ENCODE peak calls at places on chromosomes 12 and 14, in eight cellular contexts. M, W, F, Y, Z, U, T and S are unnamed samples.

GRCh38 chr14:67397536-67397935 is 14.4 kb downstream of the PLEK2 start:
- DNase-seq in M (no peak), Y (no peak), T (no peak), W (no peak), F (no peak), U (no peak), Z (no peak), S (no peak)

GRCh38 chr12:69036533-69036932 is 103.6 kb upstream of the CPM start:
- DNase-seq in W (no peak), Z (no peak), M (no peak), T (no peak), F (no peak), Y (no peak), U (no peak), S (no peak)

GRCh38 chr12:116143883-116144266 is 133.6 kb downstream of the MED13L start:
- DNase-seq in Z (peak), M (peak), U (no peak), T (peak), Y (no peak), F (peak), W (no peak), S (no peak)

GRCh38 chr12:20283467-20283866 is 84.9 kb upstream of the PDE3A start:
- DNase-seq in F (no peak), U (no peak), M (no peak), Y (no peak), T (no peak), W (no peak), Z (no peak), S (no peak)

GRCh38 chr12:65657635-65658034 is 166.6 kb upstream of the HMGA2 start:
- DNase-seq in Y (no peak), T (no peak), M (no peak), Z (no peak), U (no peak), F (peak), W (no peak), S (peak)

GRCh38 chr14:45089813-45090212 is 5.9 kb downstream of the PRPF39 start:
- DNase-seq in Z (peak), F (peak), W (no peak), M (no peak), Y (peak), U (no peak), T (peak), S (peak)

GRCh38 chr14:43041207-43041606 is 1434.5 kb downstream of the LRFN5 start:
- DNase-seq in W (no peak), Y (no peak), T (no peak), M (no peak), U (no peak), F (no peak), Z (no peak), S (no peak)

GRCh38 chr12:120822832-120823503 is 81.2 kb downstream of the SPPL3 start:
- DNase-seq in W (no peak), U (no peak), M (no peak), Z (no peak), F (no peak), Y (no peak), T (no peak), S (no peak)

GRCh38 chr12:92621312-92621711 is 81.5 kb upstream of the PLEKHG7 start:
- DNase-seq in T (no peak), U (no peak), W (no peak), F (no peak), Y (no peak), M (no peak), Z (no peak), S (no peak)

GRCh38 chr12:85804663-85805062 is 31.5 kb downstream of the RASSF9 start:
- DNase-seq in M (peak), F (peak), Y (no peak), U (no peak), W (no peak), T (peak), Z (peak), S (peak)

GRCh38 chr14:103528158-103528511 is 861 bp upstream of the TRMT61A start:
- DNase-seq in W (no peak), Z (no peak), Y (no peak), M (peak), U (no peak), T (no peak), F (peak), S (no peak)

GRCh38 chr12:80596509-80596908 is 110.9 kb upstream of the MYF6 start:
- DNase-seq in M (no peak), Z (no peak), Y (no peak), T (no peak), U (no peak), W (no peak), F (no peak), S (no peak)

GRCh38 chr12:50992814-50993213 is 33.4 kb downstream of the SLC11A2 start:
- DNase-seq in Y (no peak), U (no peak), M (no peak), Z (peak), W (no peak), T (no peak), F (no peak), S (no peak)

GRCh38 chr14:68952544-68953535 is 26.3 kb downstream of the ACTN1 start:
- DNase-seq in M (peak), T (no peak), F (peak), W (no peak), Y (no peak), Z (peak), U (no peak), S (peak)

GRCh38 chr12:29314421-29314820 is 66.6 kb downstream of the ERGIC2 start:
- DNase-seq in T (no peak), Z (no peak), M (no peak), F (no peak), Y (no peak), U (no peak), W (no peak), S (no peak)

GRCh38 chr14:22653012-22653621 is 9.0 kb upstream of the OR6J1 start:
- DNase-seq in U (peak), W (peak), M (peak), T (peak), Z (peak), Y (peak), F (peak), S (peak)

GRCh38 chr14:61923348-61923747 is 161.1 kb downstream of the SNAPC1 start:
- DNase-seq in M (peak), F (peak), Z (peak), T (no peak), Y (no peak), W (no peak), U (no peak), S (peak)

GRCh38 chr14:29865299-29865698 is 62.3 kb downstream of the PRKD1 start:
- DNase-seq in M (no peak), T (no peak), W (no peak), Z (peak), U (no peak), F (peak), Y (no peak), S (no peak)

GRCh38 chr12:2688381-2688881 is 106.3 kb upstream of the FKBP4 start:
- DNase-seq in M (no peak), T (no peak), F (no peak), U (no peak), W (no peak), Z (no peak), Y (no peak), S (no peak)

GRCh38 chr14:99331796-99332195 is 59.8 kb upstream of the BCL11B start:
- DNase-seq in Z (no peak), F (no peak), W (no peak), M (no peak), U (no peak), T (no peak), Y (no peak), S (no peak)

GRCh38 chr14:35818346-35819115 is 7.6 kb upstream of the BRMS1L start:
- DNase-seq in Z (peak), F (peak), M (peak), U (peak), T (peak), W (peak), Y (peak), S (peak)

GRCh38 chr12:5548152-5548933 is 116.4 kb downstream of the NTF3 start:
- DNase-seq in Y (no peak), W (no peak), F (no peak), Z (no peak), U (no peak), T (no peak), M (no peak), S (no peak)

GRCh38 chr14:82075566-82075965 is 541.9 kb upstream of the SEL1L start:
- DNase-seq in U (peak), Y (peak), F (peak), Z (no peak), T (no peak), M (no peak), W (peak), S (peak)

GRCh38 chr12:6554990-6555691 is 701 bp downstream of the IFFO1 start:
- DNase-seq in Y (peak), F (peak), Z (no peak), M (no peak), W (no peak), T (no peak), U (no peak), S (no peak)

GRCh38 chr14:69464829-69465228 is 19.7 kb upstream of the PLEKHD1 start:
- DNase-seq in U (no peak), M (peak), Y (no peak), W (no peak), T (no peak), F (peak), Z (peak), S (no peak)

DNA sequence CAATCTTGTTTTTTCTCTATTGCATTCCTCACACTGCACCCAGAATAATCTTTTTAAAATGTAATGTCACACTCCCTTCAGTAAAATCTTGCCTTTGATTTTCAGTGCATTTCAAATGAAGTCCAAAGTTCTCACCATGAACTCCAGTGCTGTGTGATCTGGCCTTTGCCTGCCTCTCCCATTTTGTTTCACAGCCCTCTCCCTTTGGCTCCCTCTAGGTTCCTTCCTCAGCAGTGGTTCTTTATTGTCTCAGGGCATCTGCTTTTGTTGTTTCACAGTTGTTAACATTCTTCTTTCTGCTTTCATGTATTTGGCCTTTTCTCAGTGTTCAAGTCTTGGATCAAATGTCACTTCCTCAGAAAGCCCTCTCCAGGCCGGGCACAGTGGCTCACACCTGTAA is 84.5 kb upstream of the AMN1 start:
- DNase-seq in Y (no peak), F (peak), U (no peak), M (peak), Z (no peak), W (no peak), T (peak), S (peak)
- TF ChIP-seq CTCF in Y (no peak), F (peak), U (no peak), M (peak), Z (peak), W (no peak), T (peak), S (no peak)

DNA sequence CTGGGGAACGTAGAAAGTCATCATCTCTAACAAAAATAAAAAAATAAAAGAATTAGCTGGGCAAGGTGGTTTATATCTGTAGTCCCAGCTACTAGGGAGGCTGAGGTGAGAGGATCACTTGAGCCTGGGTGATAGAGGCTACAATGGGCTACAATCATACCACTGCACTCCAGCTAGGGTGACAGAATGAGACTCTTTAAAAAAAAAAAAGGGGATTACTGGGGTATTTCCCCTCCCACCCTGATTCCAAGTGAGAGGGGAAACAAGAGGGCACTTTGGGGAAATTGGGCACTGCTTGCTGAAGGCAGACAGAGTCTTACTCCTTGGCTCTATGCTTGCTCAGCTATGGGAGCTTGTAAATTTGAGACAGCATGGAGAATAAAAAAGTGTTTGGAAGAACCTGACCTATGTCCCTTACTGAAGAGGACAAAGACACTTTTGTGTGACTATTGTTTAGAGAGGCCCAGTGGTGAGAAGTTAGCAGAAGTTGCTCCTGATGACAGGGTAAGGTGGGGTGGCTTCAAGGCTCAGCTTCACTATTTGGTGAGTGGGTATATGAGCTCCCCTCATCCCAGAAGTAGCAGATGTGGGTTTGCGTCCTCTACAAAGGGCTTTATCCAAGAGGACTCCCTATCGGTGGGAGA is 44.0 kb downstream of the KLRG1 start:
- DNase-seq in M (no peak), Z (no peak), W (no peak), T (no peak), Y (no peak), F (no peak), U (no peak), S (no peak)
- TF ChIP-seq CTCF in M (no peak), Z (no peak), W (no peak), T (no peak), Y (no peak), F (no peak), U (no peak), S (no peak)

GRCh38 chr12:90274407-90274806 is 565.8 kb upstream of the ATP2B1 start:
- DNase-seq in Z (no peak), W (no peak), U (no peak), F (no peak), T (no peak), Y (no peak), M (no peak), S (no peak)
- TF ChIP-seq CTCF in Z (no peak), W (no peak), U (no peak), F (no peak), T (no peak), Y (no peak), M (no peak), S (no peak)

GRCh38 chr12:123150804-123151678 is at the start of gene PITPNM2:
- DNase-seq in T (peak), M (peak), Y (peak), U (peak), W (peak), F (peak), Z (peak), S (peak)
- TF ChIP-seq CTCF in T (no peak), M (peak), Y (peak), U (peak), W (no peak), F (no peak), Z (no peak), S (no peak)

DNA sequence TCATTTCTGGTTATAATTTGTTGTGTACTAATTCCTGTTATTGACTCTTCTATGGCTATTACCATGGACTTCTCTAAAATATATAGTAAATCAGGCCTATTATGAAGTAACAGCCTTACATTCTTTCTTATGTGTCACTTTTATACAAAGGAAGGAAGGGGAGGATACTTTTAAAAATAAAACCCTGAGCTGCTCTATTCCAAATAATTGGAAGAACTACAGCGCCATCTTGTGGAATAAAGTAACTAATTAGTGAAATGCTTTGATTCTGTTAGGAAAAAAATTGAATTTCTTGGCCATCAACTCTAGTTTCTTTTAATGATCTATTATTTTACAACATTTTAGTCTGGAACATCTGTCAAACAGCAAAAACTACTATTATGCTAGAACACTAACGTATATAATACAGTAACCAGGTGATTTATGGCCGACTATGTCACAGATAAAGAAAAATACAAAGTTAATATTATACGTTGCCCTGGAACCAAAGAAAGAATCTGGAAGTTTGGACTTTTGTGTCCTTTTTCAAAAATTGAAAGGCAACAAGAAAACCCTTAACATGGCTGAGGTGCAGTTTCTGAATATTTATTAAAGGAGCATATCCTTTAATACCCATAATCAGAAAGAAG is 55.0 kb upstream of the NELL2 start:
- DNase-seq in M (peak), Y (peak), Z (peak), W (no peak), T (peak), F (peak), U (no peak), S (peak)
- TF ChIP-seq CTCF in M (peak), Y (no peak), Z (peak), W (peak), T (peak), F (peak), U (peak), S (peak)

GRCh38 chr12:112680993-112681392 is 110.6 kb upstream of the RPH3A start:
- DNase-seq in Y (no peak), T (no peak), F (no peak), W (no peak), Z (no peak), M (no peak), U (no peak), S (no peak)

GRCh38 chr12:112682586-112682985 is 109.0 kb upstream of the RPH3A start:
- DNase-seq in U (no peak), Y (no peak), W (no peak), T (no peak), F (no peak), Z (no peak), M (no peak), S (no peak)

GRCh38 chr12:112686373-112686772 is 105.2 kb upstream of the RPH3A start:
- DNase-seq in U (no peak), F (peak), M (peak), T (peak), Z (no peak), W (no peak), Y (no peak), S (peak)

GRCh38 chr12:112685321-112685720 is 106.2 kb upstream of the RPH3A start:
- DNase-seq in T (no peak), F (no peak), M (no peak), U (no peak), Z (no peak), Y (no peak), W (no peak), S (peak)

DNA sequence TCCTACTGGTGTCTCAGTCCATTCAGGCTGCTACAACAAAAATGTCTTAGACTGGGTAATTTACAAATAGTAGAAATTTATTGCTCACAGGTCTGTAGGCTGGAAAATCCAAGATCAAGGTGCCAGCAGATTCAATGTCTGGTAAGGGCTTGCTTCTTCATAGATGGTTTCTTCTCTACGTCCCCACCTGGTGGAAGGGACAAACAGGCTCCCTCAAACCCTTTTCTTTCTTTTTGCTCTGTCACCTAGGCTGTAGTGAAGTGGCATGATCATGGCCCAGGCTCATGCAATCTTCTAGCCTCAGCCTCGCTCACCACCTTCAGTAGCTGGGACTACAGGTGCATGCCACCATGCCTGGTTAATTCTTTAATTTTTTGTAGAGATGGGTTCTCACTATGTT is 106.8 kb upstream of the RPH3A start:
- DNase-seq in F (no peak), M (no peak), W (no peak), U (no peak), T (no peak), Y (no peak), Z (no peak), S (no peak)
- TF ChIP-seq CTCF in F (no peak), M (no peak), W (no peak), U (no peak), T (no peak), Y (no peak), Z (no peak), S (no peak)

GRCh38 chr14:24712374-24712773 is 78.4 kb upstream of the GZMB start:
- DNase-seq in W (no peak), Z (no peak), Y (no peak), M (no peak), F (no peak), T (no peak), U (no peak), S (no peak)

GRCh38 chr14:24715239-24715638 is 81.2 kb upstream of the GZMB start:
- DNase-seq in W (no peak), Y (no peak), Z (no peak), T (no peak), U (no peak), F (no peak), M (no peak), S (no peak)

GRCh38 chr14:24712909-24713308 is 78.9 kb upstream of the GZMB start:
- DNase-seq in W (no peak), U (no peak), M (no peak), Y (no peak), Z (no peak), F (no peak), T (no peak), S (no peak)

GRCh38 chr14:24710403-24711063 is 76.5 kb upstream of the GZMB start:
- DNase-seq in W (peak), M (peak), Z (peak), T (peak), Y (peak), F (peak), U (peak), S (peak)

GRCh38 chr14:24713404-24713803 is 79.4 kb upstream of the GZMB start:
- DNase-seq in M (no peak), U (no peak), W (no peak), Y (no peak), Z (no peak), T (no peak), F (no peak), S (no peak)
- TF ChIP-seq CTCF in M (no peak), U (no peak), W (no peak), Y (no peak), Z (no peak), T (no peak), F (no peak), S (no peak)

DNA sequence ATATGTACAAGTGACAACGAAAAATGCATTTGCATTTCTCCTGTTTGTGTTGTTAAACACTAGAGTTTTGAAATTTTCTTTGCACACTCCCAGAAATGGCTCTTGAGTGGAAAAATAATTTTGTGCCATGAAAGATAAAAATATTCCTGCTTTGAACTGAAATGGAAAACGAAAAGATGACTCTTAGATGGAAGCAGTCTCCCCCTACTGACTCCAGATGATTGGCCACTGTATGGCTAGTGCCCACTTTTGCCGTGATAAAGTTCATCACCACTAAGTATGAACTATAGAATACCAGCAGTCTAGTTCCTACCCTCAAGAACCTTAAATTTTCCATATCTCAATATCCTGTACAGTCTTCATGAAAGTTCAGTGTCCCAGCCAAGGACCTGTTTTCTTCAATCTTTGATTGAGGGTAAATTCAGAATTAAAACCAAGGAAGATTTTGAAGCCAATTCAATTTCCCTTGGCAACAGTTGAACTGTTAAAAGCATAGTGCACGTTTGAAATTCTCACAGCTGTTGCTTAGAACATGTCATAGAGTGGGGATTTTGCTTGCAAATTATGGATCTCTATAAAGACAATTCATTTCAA is 1.6 kb upstream of the PPP2R5E start:
- DNase-seq in M (peak), F (peak), Y (no peak), U (no peak), Z (peak), W (no peak), T (no peak), S (peak)
- TF ChIP-seq CTCF in M (peak), F (peak), Y (no peak), U (peak), Z (peak), W (no peak), T (peak), S (no peak)

DNA sequence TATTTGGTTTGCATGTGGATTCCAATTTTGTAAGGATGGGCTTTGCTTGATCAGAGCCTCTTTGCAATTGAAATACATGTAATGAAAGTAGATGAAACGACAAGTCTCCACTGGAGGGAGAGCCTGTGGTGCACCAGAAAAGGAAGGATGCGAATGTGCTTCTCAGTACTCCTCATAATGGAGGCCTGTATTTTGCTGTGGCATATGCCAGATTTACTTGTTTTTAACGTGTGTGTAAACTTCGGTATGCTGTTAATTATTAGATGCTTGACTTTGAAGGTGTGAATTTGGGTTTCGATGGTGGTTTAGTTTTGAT is 2.8 kb downstream of the DYRK2 start:
- DNase-seq in W (no peak), Z (peak), U (no peak), M (peak), T (peak), F (peak), Y (peak), S (peak)
- TF ChIP-seq CTCF in W (no peak), Z (peak), U (no peak), M (peak), T (peak), F (peak), Y (no peak), S (peak)